ENCODE peak calls at places on chromosomes 16 and 17, in six cellular contexts. O, U, H, B, X and J are unnamed samples.

GRCh38 chr16:75402821-75403475 is 30.4 kb downstream of the CFDP1 start:
- DNase-seq in O (no peak), U (peak), H (no peak), B (no peak), X (no peak), J (no peak)

GRCh38 chr16:78939600-78939999 is 660.9 kb downstream of the MAF start:
- DNase-seq in O (no peak), U (no peak), H (no peak), B (no peak), X (no peak), J (no peak)

GRCh38 chr17:74356640-74357465 is 4.8 kb downstream of the BTBD17 start:
- DNase-seq in O (no peak), U (no peak), H (no peak), B (no peak), X (no peak), J (no peak)

GRCh38 chr17:81456798-81457197 is 55.8 kb downstream of the ACTG1 start:
- DNase-seq in O (no peak), U (no peak), H (no peak), B (no peak), X (no peak), J (no peak)

GRCh38 chr17:77735341-77736206 is 222.9 kb upstream of the TNRC6C start:
- DNase-seq in O (peak), U (no peak), H (no peak), B (peak), X (no peak), J (no peak)

GRCh38 chr16:48193846-48194245 is 38.1 kb upstream of the ABCC12 start:
- DNase-seq in O (no peak), U (no peak), H (no peak), B (no peak), X (no peak), J (no peak)

GRCh38 chr16:2528161-2529060 is 2.8 kb downstream of the CEMP1 start:
- DNase-seq in O (no peak), U (no peak), H (no peak), B (no peak), X (no peak), J (no peak)

GRCh38 chr17:77491921-77492445 is 351.2 kb downstream of the SEC14L1 start:
- DNase-seq in O (no peak), U (no peak), H (no peak), B (peak), X (no peak), J (no peak)

GRCh38 chr16:76464973-76465620 is 187.9 kb downstream of the CNTNAP4 start:
- DNase-seq in O (no peak), U (no peak), H (no peak), B (no peak), X (no peak), J (no peak)

GRCh38 chr17:17792551-17793377 is 44.0 kb downstream of the SREBF1 start:
- DNase-seq in O (peak), U (no peak), H (no peak), B (no peak), X (no peak), J (no peak)

GRCh38 chr16:51155901-51156810 is 5.1 kb upstream of the SALL1 start:
- DNase-seq in O (no peak), U (no peak), H (no peak), B (no peak), X (no peak), J (no peak)

GRCh38 chr16:75244844-75245758 is 6.3 kb downstream of the BCAR1 start:
- DNase-seq in O (peak), U (peak), H (peak), B (peak), X (peak), J (peak)

GRCh38 chr17:55726440-55726839 is 3.8 kb upstream of the TMEM100 start:
- DNase-seq in O (no peak), U (peak), H (peak), B (no peak), X (no peak), J (peak)

GRCh38 chr16:75501359-75501758 is 6.1 kb upstream of the CHST6 start:
- DNase-seq in O (no peak), U (no peak), H (no peak), B (no peak), X (no peak), J (no peak)

GRCh38 chr17:65627108-65627507 is 65.7 kb upstream of the AXIN2 start:
- DNase-seq in O (no peak), U (no peak), H (no peak), B (no peak), X (no peak), J (no peak)

GRCh38 chr16:83692224-83692623 is 115.6 kb upstream of the HSBP1 start:
- DNase-seq in O (no peak), U (peak), H (no peak), B (no peak), X (no peak), J (no peak)

GRCh38 chr16:3347586-3347985 is 8.1 kb upstream of the OR2C1 start:
- DNase-seq in O (no peak), U (no peak), H (no peak), B (no peak), X (no peak), J (no peak)

GRCh38 chr16:86349338-86349900 is 160.9 kb upstream of the FOXF1 start:
- DNase-seq in O (no peak), U (no peak), H (no peak), B (no peak), X (no peak), J (no peak)

GRCh38 chr17:81480140-81480917 is 32.3 kb downstream of the ACTG1 start:
- DNase-seq in O (no peak), U (peak), H (no peak), B (no peak), X (no peak), J (no peak)

GRCh38 chr16:64440421-64440831 is 681.4 kb downstream of the CDH11 start:
- DNase-seq in O (no peak), U (peak), H (peak), B (peak), X (no peak), J (no peak)

GRCh38 chr16:75080205-75081029 is 36.2 kb downstream of the LDHD start:
- DNase-seq in O (no peak), U (peak), H (peak), B (peak), X (no peak), J (no peak)

GRCh38 chr17:38620551-38621277 is 15.0 kb upstream of the SRCIN1 start:
- DNase-seq in O (no peak), U (no peak), H (no peak), B (peak), X (no peak), J (no peak)

GRCh38 chr17:67685351-67685750 is 32.4 kb upstream of the NOL11 start:
- DNase-seq in O (no peak), U (no peak), H (no peak), B (no peak), X (no peak), J (no peak)

GRCh38 chr17:39800540-39800939 is 62.8 kb downstream of the GRB7 start:
- DNase-seq in O (no peak), U (no peak), H (no peak), B (no peak), X (no peak), J (no peak)

GRCh38 chr16:54842743-54843423 is 87.8 kb upstream of the IRX5 start:
- DNase-seq in O (no peak), U (no peak), H (no peak), B (no peak), X (no peak), J (no peak)

GRCh38 chr16:30761427-30761927 is 385 bp downstream of the CFAP119 start:
- DNase-seq in O (no peak), U (peak), H (no peak), B (no peak), X (no peak), J (no peak)

GRCh38 chr16:52470601-52471000 is 76.3 kb downstream of the TOX3 start:
- DNase-seq in O (no peak), U (no peak), H (no peak), B (no peak), X (no peak), J (no peak)

GRCh38 chr16:4940719-4941118 is 3.8 kb upstream of the PPL start:
- DNase-seq in O (no peak), U (no peak), H (no peak), B (no peak), X (no peak), J (no peak)